ENCODE peak calls at places on chromosome 6, in eight cellular contexts. T is BJ, S is fibroblast of lung, Z is psoas muscle, W is gastrocnemius medialis, C is A549, J is mucosa of descending colon, E is pancreas. F is an unnamed sample.

GRCh38 chr6:27684264-27685211 is 211.6 kb upstream of the ZNF184 start:
- DNase-seq in W (no peak), E (peak), T (no peak), C (peak), S (peak), Z (no peak), J (no peak), F (peak)

GRCh38 chr6:136920858-136921520 is 1.1 kb upstream of the SLC35D3 start:
- DNase-seq in W (no peak), J (peak), C (no peak), T (no peak), Z (no peak), S (peak), E (peak), F (peak)

GRCh38 chr6:151069641-151070040 is 170.1 kb upstream of the AKAP12 start:
- DNase-seq in W (no peak), T (no peak), C (no peak), Z (no peak), S (no peak), J (no peak), E (no peak), F (no peak)

GRCh38 chr6:163651910-163652309 is 237.4 kb downstream of the QKI start:
- DNase-seq in J (no peak), W (peak), Z (no peak), E (no peak), C (no peak), T (no peak), S (peak), F (peak)

GRCh38 chr6:134358320-134358719 is 40.4 kb upstream of the SGK1 start:
- DNase-seq in C (peak), W (no peak), S (peak), E (no peak), J (no peak), T (no peak), Z (no peak), F (peak)

GRCh38 chr6:104771258-104771832 is 88.4 kb downstream of the HACE1 start:
- DNase-seq in E (no peak), T (no peak), C (peak), S (peak), J (no peak), Z (no peak), W (no peak), F (peak)

GRCh38 chr6:7138111-7138510 is 30.4 kb downstream of the RREB1 start:
- DNase-seq in W (no peak), C (no peak), E (no peak), J (no peak), Z (no peak), S (no peak), T (no peak), F (no peak)

GRCh38 chr6:72620866-72621242 is 1.0 kb upstream of the KCNQ5 start:
- DNase-seq in S (no peak), E (no peak), Z (peak), J (peak), W (peak), T (no peak), C (no peak), F (no peak)

GRCh38 chr6:150732765-150733539 is 132.6 kb upstream of the MTHFD1L start:
- DNase-seq in Z (no peak), T (no peak), E (no peak), W (no peak), S (no peak), C (no peak), J (no peak), F (no peak)

GRCh38 chr6:44115866-44116265 is 11.4 kb downstream of the MRPL14 start:
- DNase-seq in C (no peak), Z (no peak), J (no peak), E (no peak), W (no peak), T (no peak), S (peak), F (peak)

GRCh38 chr6:93418448-93419303 is 683 bp downstream of the EPHA7 start:
- DNase-seq in S (peak), J (peak), W (no peak), E (peak), Z (peak), C (peak), T (no peak), F (peak)

GRCh38 chr6:64146094-64146493 is 510.5 kb downstream of the PHF3 start:
- DNase-seq in E (no peak), S (no peak), T (no peak), J (no peak), W (no peak), C (no peak), Z (no peak), F (no peak)

GRCh38 chr6:17851001-17851719 is 136.3 kb downstream of the KIF13A start:
- DNase-seq in Z (no peak), C (no peak), T (no peak), E (no peak), W (no peak), J (no peak), S (peak), F (no peak)

GRCh38 chr6:32565511-32565910 is 24.1 kb downstream of the HLA-DRB1 start:
- DNase-seq in W (no peak), E (no peak), Z (no peak), C (no peak), T (no peak), S (no peak), J (no peak), F (no peak)

GRCh38 chr6:44631968-44632367 is 244.5 kb downstream of the CDC5L start:
- DNase-seq in C (no peak), S (peak), W (no peak), J (no peak), Z (no peak), E (no peak), T (no peak), F (peak)

GRCh38 chr6:157841211-157841840 is 18.3 kb downstream of the SNX9 start:
- DNase-seq in S (peak), J (no peak), T (no peak), W (no peak), C (peak), E (peak), Z (no peak), F (no peak)
- H3K4me3 ChIP-seq in S (no peak), J (no peak), T (no peak), W (no peak), C (no peak), E (no peak), Z (no peak), F (no peak)

DNA sequence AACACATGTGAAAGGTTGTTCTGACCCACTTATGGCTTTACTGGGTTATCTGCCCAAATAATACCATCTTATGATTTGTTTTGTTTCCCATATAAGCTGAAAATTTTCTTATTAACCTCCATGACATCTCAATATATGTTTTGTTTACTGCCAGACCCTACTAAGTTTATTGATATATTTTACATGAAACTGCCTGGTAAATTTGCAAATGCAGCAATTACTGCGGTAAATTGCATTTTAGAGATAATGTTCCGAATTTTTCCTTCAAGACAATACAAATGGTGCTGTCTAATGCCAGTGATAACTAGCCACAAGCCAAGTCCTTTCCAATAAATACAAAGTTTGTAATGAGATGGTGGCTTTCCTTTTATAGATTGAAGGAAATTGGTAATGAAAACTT is 275.9 kb downstream of the SAMD5 start:
- DNase-seq in C (no peak), T (no peak), W (no peak), J (no peak), S (no peak), E (no peak), Z (no peak), F (no peak)
- TF ChIP-seq CTCF in C (no peak), T (no peak), W (no peak), J (no peak), S (no peak), E (no peak), Z (no peak), F (no peak)

GRCh38 chr6:138795809-138796469 is at the start of gene ECT2L:
- DNase-seq in W (peak), J (peak), E (peak), Z (peak), S (peak), C (no peak), T (no peak), F (peak)
- H3K4me3 ChIP-seq in W (peak), J (no peak), E (peak), Z (peak), S (peak), C (no peak), T (peak), F (peak)

GRCh38 chr6:30349411-30350177 is 4.6 kb downstream of the RPP21 start:
- DNase-seq in Z (no peak), S (no peak), W (no peak), J (no peak), C (no peak), E (no peak), T (no peak), F (no peak)
- TF ChIP-seq CTCF in Z (no peak), S (peak), W (no peak), J (no peak), C (no peak), E (no peak), T (no peak), F (peak)

DNA sequence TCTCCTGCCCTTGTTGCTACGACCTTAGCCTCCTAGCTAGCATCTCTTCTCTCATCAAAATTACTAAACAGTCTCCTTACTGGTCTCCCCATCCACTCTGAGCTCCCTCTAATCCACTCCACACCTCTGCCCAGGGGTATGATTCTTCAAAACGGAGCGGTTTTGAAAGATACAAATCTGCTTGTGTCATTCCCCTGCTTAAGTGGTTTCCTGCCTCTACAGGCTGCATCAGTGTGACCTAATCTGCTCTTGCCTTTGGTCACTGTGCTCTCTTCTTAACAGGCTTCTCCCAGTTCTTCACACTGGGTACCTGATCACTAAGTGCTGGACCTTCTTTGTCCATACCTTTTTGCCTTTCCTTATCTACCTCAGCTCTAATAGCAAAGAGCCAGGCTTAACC is 196.0 kb downstream of the BTBD9 start:
- DNase-seq in Z (no peak), C (no peak), S (peak), W (no peak), E (no peak), J (no peak), T (no peak), F (no peak)
- H3K4me3 ChIP-seq in Z (no peak), C (no peak), S (no peak), W (no peak), E (no peak), J (no peak), T (no peak), F (no peak)

DNA sequence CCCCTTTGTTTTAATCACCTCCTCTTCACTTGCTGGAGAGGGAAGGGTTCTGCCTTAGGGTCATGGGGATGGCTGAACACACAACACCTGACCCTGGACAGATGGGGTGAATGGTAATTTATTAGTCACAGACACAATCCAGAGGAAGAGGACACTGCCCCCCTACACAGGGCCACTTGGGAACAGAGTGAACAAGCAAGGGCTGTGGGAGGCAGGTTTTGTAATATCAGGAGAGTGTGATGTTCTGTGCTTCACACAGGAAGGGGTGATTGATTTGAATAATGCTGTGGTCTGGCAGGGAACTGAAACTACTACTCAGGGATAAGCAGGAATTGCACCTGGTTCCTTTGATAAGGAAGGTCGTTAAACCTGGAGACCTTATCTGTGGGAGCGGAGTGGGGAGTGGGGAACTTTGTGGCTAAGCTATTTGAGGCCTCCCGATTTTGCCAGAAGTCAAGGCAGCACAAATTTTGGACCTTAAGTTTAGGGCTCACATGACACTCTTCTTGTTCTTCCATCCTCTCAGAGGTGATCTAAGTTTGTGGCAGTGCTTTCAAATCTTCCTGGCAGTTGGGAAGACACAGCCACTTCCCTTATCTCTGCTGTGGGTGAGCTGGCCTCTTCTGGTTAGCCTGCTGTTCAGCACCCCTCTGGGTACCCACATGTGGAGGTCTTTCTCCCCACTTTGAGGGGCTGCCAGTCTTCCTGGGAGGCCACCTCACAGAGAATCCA is 77.8 kb downstream of the CD164 start:
- DNase-seq in Z (peak), T (no peak), S (peak), C (no peak), W (peak), J (no peak), E (no peak), F (no peak)
- TF ChIP-seq CTCF in Z (no peak), T (no peak), S (no peak), C (no peak), W (no peak), J (no peak), E (no peak), F (no peak)